ENCODE peak calls at places on chromosomes 5 and 9, in ten cellular contexts. A is PC-9, V is omental fat pad, M is lower leg skin, I is astrocyte of the spinal cord, Q is fibroblast of the aortic adventitia, S is heart right ventricle, R is brain microvascular endothelial cell, D is WERI-Rb-1, U is GM23338. K is an unnamed sample.

GRCh38 chr9:110700953-110701352 is 32.4 kb downstream of the MUSK start:
- DNase-seq in A (no peak), V (no peak), M (no peak), I (peak), Q (peak), S (no peak), R (peak), D (no peak), U (no peak), K (peak)

GRCh38 chr5:139638090-139638735 is 9.9 kb upstream of the CXXC5 start:
- DNase-seq in A (peak), V (no peak), M (peak), I (peak), Q (peak), S (peak), R (no peak), D (peak), U (peak), K (peak)

GRCh38 chr5:36876965-36877666 is 547 bp downstream of the NIPBL start:
- DNase-seq in A (peak), V (no peak), M (peak), I (peak), Q (peak), S (peak), R (peak), D (peak), U (peak), K (peak)

GRCh38 chr5:178569485-178569884 is 20.7 kb downstream of the COL23A1 start:
- DNase-seq in A (no peak), V (no peak), M (no peak), I (no peak), Q (no peak), S (no peak), R (peak), D (no peak), U (no peak), K (no peak)

GRCh38 chr9:84371737-84372136 is 31.2 kb upstream of the SLC28A3 start:
- DNase-seq in A (peak), V (no peak), M (no peak), I (peak), Q (peak), S (no peak), R (peak), D (no peak), U (no peak), K (peak)

GRCh38 chr5:179258922-179259730 is 86.1 kb downstream of the ADAMTS2 start:
- DNase-seq in A (no peak), V (no peak), M (peak), I (no peak), Q (peak), S (no peak), R (peak), D (no peak), U (no peak), K (peak)

GRCh38 chr5:16812911-16813310 is 123.2 kb downstream of the MYO10 start:
- DNase-seq in A (peak), V (no peak), M (no peak), I (peak), Q (peak), S (no peak), R (peak), D (no peak), U (peak), K (no peak)

GRCh38 chr5:19987594-19988345 is at the start of gene CDH18:
- DNase-seq in A (peak), V (no peak), M (peak), I (peak), Q (peak), S (no peak), R (peak), D (peak), U (peak), K (no peak)

GRCh38 chr9:28810375-28811075 is 1237.2 kb upstream of the C9orf72 start:
- DNase-seq in A (no peak), V (no peak), M (no peak), I (peak), Q (peak), S (no peak), R (no peak), D (no peak), U (no peak), K (no peak)

GRCh38 chr9:127923771-127924170 is 6.8 kb downstream of the PIP5KL1 start:
- DNase-seq in A (no peak), V (no peak), M (no peak), I (peak), Q (peak), S (no peak), R (peak), D (no peak), U (no peak), K (peak)

GRCh38 chr5:162882629-162883028 is 554.8 kb upstream of the CCNG1 start:
- DNase-seq in A (no peak), V (no peak), M (no peak), I (no peak), Q (no peak), S (no peak), R (no peak), D (no peak), U (no peak), K (no peak)

GRCh38 chr5:174527936-174528557 is 196.3 kb upstream of the MSX2 start:
- DNase-seq in A (no peak), V (no peak), M (no peak), I (no peak), Q (no peak), S (no peak), R (no peak), D (no peak), U (no peak), K (no peak)

GRCh38 chr9:113545068-113545467 is 81.5 kb downstream of the RGS3 start:
- DNase-seq in A (no peak), V (no peak), M (no peak), I (no peak), Q (no peak), S (no peak), R (no peak), D (no peak), U (no peak), K (no peak)

GRCh38 chr9:14326264-14326826 is 12.4 kb upstream of the NFIB start:
- DNase-seq in A (peak), V (no peak), M (no peak), I (peak), Q (peak), S (no peak), R (peak), D (no peak), U (no peak), K (peak)

GRCh38 chr5:78758169-78758839 is 109.7 kb upstream of the LHFPL2 start:
- DNase-seq in A (no peak), V (no peak), M (no peak), I (peak), Q (peak), S (no peak), R (no peak), D (no peak), U (no peak), K (no peak)

GRCh38 chr5:103006921-103007320 is 113.0 kb downstream of the GIN1 start:
- DNase-seq in A (no peak), V (no peak), M (no peak), I (no peak), Q (no peak), S (no peak), R (no peak), D (no peak), U (no peak), K (no peak)

GRCh38 chr9:84261082-84261746 is 79.3 kb downstream of the SLC28A3 start:
- DNase-seq in A (peak), V (peak), M (peak), I (peak), Q (peak), S (peak), R (peak), D (peak), U (peak), K (peak)

GRCh38 chr5:2038337-2039179 is 155.8 kb upstream of the IRX4 start:
- DNase-seq in A (peak), V (no peak), M (peak), I (no peak), Q (peak), S (peak), R (peak), D (peak), U (peak), K (no peak)

GRCh38 chr9:107131108-107131799 is 151.8 kb upstream of the RAD23B start:
- DNase-seq in A (no peak), V (no peak), M (no peak), I (no peak), Q (no peak), S (no peak), R (no peak), D (peak), U (no peak), K (no peak)

GRCh38 chr9:130537346-130538050 is 41.9 kb upstream of the FUBP3 start:
- DNase-seq in A (no peak), V (no peak), M (no peak), I (peak), Q (peak), S (no peak), R (no peak), D (no peak), U (no peak), K (no peak)

GRCh38 chr5:80852331-80853245 is 107.6 kb upstream of the RASGRF2 start:
- DNase-seq in A (no peak), V (no peak), M (no peak), I (no peak), Q (no peak), S (no peak), R (no peak), D (no peak), U (no peak), K (no peak)

GRCh38 chr5:169566202-169566601 is 17.4 kb upstream of the SPDL1 start:
- DNase-seq in A (no peak), V (no peak), M (no peak), I (no peak), Q (peak), S (no peak), R (no peak), D (no peak), U (no peak), K (no peak)

GRCh38 chr9:128908372-128908771 is 12.4 kb upstream of the PHYHD1 start:
- DNase-seq in A (no peak), V (no peak), M (no peak), I (no peak), Q (no peak), S (no peak), R (no peak), D (no peak), U (no peak), K (no peak)

GRCh38 chr5:78649220-78649700 is 688 bp upstream of the LHFPL2 start:
- DNase-seq in A (no peak), V (no peak), M (peak), I (no peak), Q (peak), S (no peak), R (peak), D (no peak), U (peak), K (peak)

GRCh38 chr5:21685536-21685935 is 1167.6 kb downstream of the CDH12 start:
- DNase-seq in A (no peak), V (no peak), M (no peak), I (peak), Q (peak), S (no peak), R (no peak), D (no peak), U (no peak), K (no peak)

GRCh38 chr5:10594591-10595210 is 30.8 kb downstream of the ANKRD33B start:
- DNase-seq in A (peak), V (no peak), M (peak), I (peak), Q (no peak), S (no peak), R (peak), D (no peak), U (no peak), K (no peak)

GRCh38 chr5:67416133-67416937 is 219.7 kb upstream of the CD180 start:
- DNase-seq in A (no peak), V (no peak), M (no peak), I (no peak), Q (no peak), S (no peak), R (no peak), D (no peak), U (peak), K (no peak)

GRCh38 chr5:4453650-4454049 is 686.5 kb upstream of the ADAMTS16 start:
- DNase-seq in A (no peak), V (no peak), M (no peak), I (no peak), Q (no peak), S (no peak), R (no peak), D (no peak), U (no peak), K (no peak)

GRCh38 chr9:134983094-134983493 is 65.4 kb upstream of the FCN1 start:
- DNase-seq in A (no peak), V (no peak), M (peak), I (no peak), Q (no peak), S (no peak), R (no peak), D (peak), U (peak), K (no peak)

GRCh38 chr9:107734231-107735014 is 244.9 kb upstream of the KLF4 start:
- DNase-seq in A (no peak), V (no peak), M (no peak), I (peak), Q (peak), S (no peak), R (no peak), D (no peak), U (no peak), K (peak)

GRCh38 chr5:144141581-144141980 is 28.9 kb downstream of the YIPF5 start:
- DNase-seq in A (no peak), V (no peak), M (no peak), I (no peak), Q (no peak), S (no peak), R (no peak), D (no peak), U (no peak), K (no peak)

GRCh38 chr5:440413-441180 is 2.4 kb upstream of the EXOC3 start:
- DNase-seq in A (no peak), V (no peak), M (peak), I (no peak), Q (no peak), S (no peak), R (no peak), D (no peak), U (no peak), K (no peak)

GRCh38 chr9:129380961-129381401 is 202.9 kb upstream of the IER5L start:
- DNase-seq in A (peak), V (no peak), M (no peak), I (no peak), Q (no peak), S (no peak), R (no peak), D (no peak), U (peak), K (no peak)

GRCh38 chr9:124479947-124480620 is 27.1 kb downstream of the NR5A1 start:
- DNase-seq in A (no peak), V (no peak), M (no peak), I (no peak), Q (no peak), S (no peak), R (no peak), D (no peak), U (no peak), K (no peak)

GRCh38 chr9:124481115-124481514 is 26.1 kb downstream of the NR5A1 start:
- DNase-seq in A (no peak), V (no peak), M (no peak), I (no peak), Q (no peak), S (no peak), R (no peak), D (no peak), U (no peak), K (no peak)

GRCh38 chr9:124479371-124479770 is 27.8 kb downstream of the NR5A1 start:
- DNase-seq in A (no peak), V (no peak), M (no peak), I (no peak), Q (no peak), S (no peak), R (no peak), D (no peak), U (no peak), K (no peak)

GRCh38 chr9:124482431-124483031 is 24.7 kb downstream of the NR5A1 start:
- DNase-seq in A (peak), V (no peak), M (no peak), I (no peak), Q (no peak), S (no peak), R (no peak), D (no peak), U (peak), K (no peak)

GRCh38 chr9:124480621-124480981 is 26.6 kb downstream of the NR5A1 start:
- DNase-seq in A (peak), V (no peak), M (no peak), I (peak), Q (peak), S (no peak), R (no peak), D (peak), U (peak), K (no peak)
- TF ChIP-seq CTCF in A (peak), V (no peak), M (no peak), I (peak), Q (peak), S (no peak), R (peak), D (peak), U (peak), K (peak)

GRCh38 chr5:43065384-43066230 is 25.5 kb upstream of the ANXA2R start:
- DNase-seq in A (peak), V (no peak), M (peak), I (peak), Q (peak), S (peak), R (peak), D (peak), U (peak), K (peak)
- TF ChIP-seq CTCF in A (no peak), V (no peak), M (no peak), I (no peak), Q (no peak), S (no peak), R (no peak), D (no peak), U (no peak), K (no peak)

GRCh38 chr5:134524826-134525686 is at the start of gene JADE2:
- DNase-seq in A (peak), V (peak), M (peak), I (peak), Q (peak), S (peak), R (peak), D (peak), U (peak), K (peak)

GRCh38 chr5:134523543-134524136 is 1.8 kb upstream of the JADE2 start:
- DNase-seq in A (no peak), V (no peak), M (no peak), I (no peak), Q (no peak), S (no peak), R (no peak), D (no peak), U (no peak), K (no peak)

GRCh38 chr5:134525687-134526482 is 415 bp downstream of the JADE2 start:
- DNase-seq in A (peak), V (peak), M (peak), I (peak), Q (peak), S (peak), R (peak), D (peak), U (peak), K (peak)

GRCh38 chr5:134526483-134527155 is 1.1 kb downstream of the JADE2 start:
- DNase-seq in A (peak), V (peak), M (peak), I (no peak), Q (no peak), S (peak), R (no peak), D (no peak), U (peak), K (peak)

GRCh38 chr5:134524219-134524825 is 1.1 kb upstream of the JADE2 start:
- DNase-seq in A (peak), V (peak), M (peak), I (peak), Q (peak), S (peak), R (no peak), D (peak), U (peak), K (peak)
- TF ChIP-seq CTCF in A (no peak), V (no peak), M (no peak), I (no peak), Q (no peak), S (no peak), R (no peak), D (no peak), U (no peak), K (no peak)

DNA sequence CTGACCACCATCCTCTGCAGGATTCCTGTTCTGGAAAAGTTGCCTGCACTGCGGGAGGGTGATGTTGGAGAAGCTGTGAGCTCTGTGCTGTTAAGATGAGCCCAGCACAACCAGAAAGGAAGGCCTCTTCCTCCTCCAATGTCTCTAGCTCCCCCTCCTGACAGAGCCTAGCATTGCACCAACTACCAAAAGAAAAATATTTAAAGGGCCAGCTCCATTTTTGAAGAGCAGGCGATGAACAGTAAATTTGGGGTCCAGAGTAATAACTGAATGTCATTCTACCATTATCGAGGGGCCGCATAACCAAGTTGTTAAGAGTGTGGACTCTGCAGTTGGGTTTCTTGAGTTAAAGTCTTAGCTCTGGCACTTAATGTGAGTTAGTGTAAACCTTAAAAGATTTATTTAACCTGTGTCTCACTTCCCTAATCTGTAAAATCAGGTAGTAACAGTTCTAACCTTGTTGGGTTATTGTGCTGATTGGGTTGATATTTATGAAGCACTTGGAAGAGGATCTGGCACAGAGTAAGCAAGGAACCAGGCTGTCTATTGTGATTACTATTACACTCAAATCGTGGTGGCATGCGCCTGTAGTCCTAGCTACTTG is 3.9 kb downstream of the TEX53 start:
- DNase-seq in A (peak), V (peak), M (peak), I (peak), Q (peak), S (peak), R (peak), D (peak), U (peak), K (peak)
- TF ChIP-seq CTCF in A (peak), V (no peak), M (no peak), I (peak), Q (peak), S (peak), R (peak), D (peak), U (peak), K (peak)

GRCh38 chr9:124399323-124399962 is 15.8 kb downstream of the PSMB7 start:
- DNase-seq in A (no peak), V (no peak), M (no peak), I (peak), Q (peak), S (peak), R (peak), D (no peak), U (peak), K (peak)
- TF ChIP-seq CTCF in A (no peak), V (no peak), M (no peak), I (peak), Q (peak), S (no peak), R (peak), D (no peak), U (no peak), K (no peak)

GRCh38 chr5:177293819-177294581 is 9.5 kb downstream of the RAB24 start:
- DNase-seq in A (no peak), V (no peak), M (peak), I (no peak), Q (no peak), S (no peak), R (no peak), D (no peak), U (no peak), K (no peak)

GRCh38 chr5:177296581-177296980 is 6.9 kb downstream of the RAB24 start:
- DNase-seq in A (no peak), V (no peak), M (peak), I (no peak), Q (no peak), S (no peak), R (no peak), D (no peak), U (no peak), K (no peak)

GRCh38 chr5:177297922-177298321 is 5.6 kb downstream of the RAB24 start:
- DNase-seq in A (no peak), V (no peak), M (no peak), I (no peak), Q (no peak), S (no peak), R (no peak), D (no peak), U (peak), K (no peak)

GRCh38 chr5:177294632-177295031 is 8.9 kb downstream of the RAB24 start:
- DNase-seq in A (no peak), V (no peak), M (peak), I (no peak), Q (no peak), S (no peak), R (no peak), D (no peak), U (no peak), K (no peak)

GRCh38 chr5:177295929-177296328 is 7.6 kb downstream of the RAB24 start:
- DNase-seq in A (no peak), V (no peak), M (peak), I (no peak), Q (no peak), S (no peak), R (no peak), D (no peak), U (no peak), K (no peak)
- TF ChIP-seq CTCF in A (no peak), V (no peak), M (no peak), I (no peak), Q (no peak), S (no peak), R (no peak), D (no peak), U (no peak), K (no peak)

GRCh38 chr5:91266184-91266705 is 116.9 kb downstream of the ARRDC3 start:
- DNase-seq in A (no peak), V (no peak), M (no peak), I (peak), Q (peak), S (no peak), R (peak), D (no peak), U (no peak), K (peak)
- TF ChIP-seq CTCF in A (peak), V (no peak), M (no peak), I (no peak), Q (peak), S (no peak), R (no peak), D (no peak), U (no peak), K (peak)

K was measured in HFFc6.